ENCODE peak calls at places on chromosomes 13 and 19, in four cellular contexts. E, Z, K and A are unnamed samples.

GRCh38 chr19:38784224-38784623 is 4.8 kb upstream of the LGALS7B start:
- DNase-seq in Z (no peak), K (peak), E (peak), A (no peak)

GRCh38 chr19:30567535-30568232 is 195.5 kb downstream of the ZNF536 start:
- DNase-seq in E (no peak), K (no peak), Z (no peak), A (no peak)

GRCh38 chr19:34676697-34677385 is at the start of gene SCGB2B2:
- DNase-seq in Z (peak), K (peak), E (peak), A (no peak)

GRCh38 chr13:105177265-105177900 is 1358.1 kb downstream of the EFNB2 start:
- DNase-seq in Z (no peak), K (no peak), E (no peak), A (no peak)

GRCh38 chr19:48006762-48007161 is 12.3 kb downstream of the ELSPBP1 start:
- DNase-seq in Z (no peak), E (peak), K (peak), A (no peak)

GRCh38 chr19:52542984-52543664 is 15.7 kb downstream of the ZNF808 start:
- DNase-seq in E (no peak), Z (no peak), K (no peak), A (no peak)

GRCh38 chr13:24148414-24149305 is 11.9 kb upstream of the SPATA13 start:
- DNase-seq in E (peak), K (no peak), Z (no peak), A (peak)

GRCh38 chr13:50998326-50998725 is 88.7 kb downstream of the RNASEH2B start:
- DNase-seq in E (no peak), Z (no peak), K (no peak), A (no peak)

GRCh38 chr19:46478356-46478986 is 7.1 kb upstream of the PNMA8A start:
- DNase-seq in K (no peak), Z (no peak), E (no peak), A (no peak)

GRCh38 chr19:38719761-38720558 is 24.3 kb downstream of the CAPN12 start:
- DNase-seq in E (no peak), Z (no peak), K (no peak), A (no peak)

GRCh38 chr19:44777715-44778347 is at the start of gene CBLC:
- DNase-seq in E (no peak), K (no peak), Z (no peak), A (peak)

GRCh38 chr13:93818345-93818744 is 591.7 kb downstream of the GPC6 start:
- DNase-seq in Z (no peak), E (no peak), K (no peak), A (no peak)

DNA sequence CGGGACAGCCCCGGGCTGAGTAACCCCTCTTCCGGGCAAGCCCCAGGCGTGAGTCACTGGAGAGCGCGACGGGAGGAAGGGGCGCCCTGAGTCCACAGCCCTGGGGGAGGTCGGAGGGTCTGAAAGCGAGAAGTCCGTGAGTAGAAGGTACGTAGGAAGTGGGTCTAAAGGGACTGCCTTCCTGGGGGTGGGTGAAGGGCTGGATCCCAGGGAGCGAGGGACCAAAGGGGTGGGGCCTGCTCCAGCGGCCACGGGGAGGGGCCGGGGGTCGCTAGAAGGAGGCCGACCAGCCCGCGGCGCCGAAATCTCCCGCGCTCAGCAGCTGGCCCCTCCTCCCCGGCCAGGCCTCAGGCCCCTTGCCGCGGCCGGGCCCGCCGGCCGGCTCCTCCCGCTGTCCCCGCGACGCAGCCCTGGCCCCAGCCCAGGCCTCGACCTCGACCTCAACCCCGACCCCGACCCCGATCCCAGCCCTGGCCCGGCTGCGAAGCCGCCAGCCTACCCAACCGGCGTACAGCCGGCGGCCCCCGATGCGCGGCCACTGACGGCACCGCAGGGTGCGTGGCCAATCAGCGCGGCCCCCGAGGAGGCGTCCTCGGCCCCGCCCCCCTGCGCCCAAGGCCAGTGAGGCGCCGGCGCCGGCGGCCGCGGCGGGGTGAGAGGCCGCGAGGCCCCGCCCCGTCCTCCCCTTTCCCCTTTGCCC is 22.5 kb downstream of the IPO5 start:
- DNase-seq in E (peak), Z (peak), K (peak), A (peak)
- TF ChIP-seq POLR2A in E (peak), Z (peak), K (peak), A (no peak)

DNA sequence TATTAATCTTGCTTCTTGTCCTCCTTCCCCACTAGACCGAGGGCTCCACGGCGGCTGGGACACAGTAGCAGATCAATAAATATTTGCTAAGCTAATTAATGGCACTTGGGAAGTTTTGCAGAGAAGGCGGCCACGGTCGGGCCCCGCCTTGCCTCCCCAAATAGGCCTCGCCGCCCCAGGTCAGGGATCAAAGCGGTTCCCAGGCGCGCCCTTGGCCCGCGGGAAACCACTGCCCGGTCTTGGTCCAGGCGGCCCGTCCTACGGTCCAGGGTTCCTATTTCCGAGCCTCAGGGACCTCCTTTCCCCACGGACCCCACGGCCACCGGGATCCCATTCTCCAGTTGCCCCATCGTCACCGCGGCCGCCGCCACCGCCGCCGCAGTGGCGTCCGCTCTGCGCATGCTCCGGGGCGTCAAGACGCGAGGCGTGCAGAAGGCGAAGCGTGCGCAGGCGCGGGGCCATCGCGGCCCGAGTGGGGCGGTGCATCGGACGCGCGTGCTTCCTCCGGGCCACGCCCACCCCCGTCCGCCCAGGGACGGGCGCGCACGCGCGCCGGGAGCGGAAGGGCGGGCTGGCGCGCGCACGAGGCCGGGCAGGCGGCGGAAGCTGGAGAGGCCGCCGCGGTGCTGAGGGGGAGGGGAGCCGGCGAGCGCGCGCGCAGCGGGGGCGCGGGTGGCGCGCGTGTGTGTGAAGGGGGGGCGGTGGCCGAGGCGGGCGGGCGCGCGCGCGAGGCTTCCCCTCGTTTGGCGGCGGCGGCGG is at the start of gene SMARCA4:
- DNase-seq in K (peak), E (peak), Z (peak), A (peak)
- TF ChIP-seq POLR2A in K (peak), E (peak), Z (peak), A (peak)

GRCh38 chr13:74135306-74136088 is 1.3 kb upstream of the KLF12 start:
- DNase-seq in K (peak), Z (peak), E (peak), A (peak)
- TF ChIP-seq POLR2A in K (no peak), Z (no peak), E (peak), A (no peak)

GRCh38 chr19:6724631-6725185 is 4.3 kb upstream of the C3 start:
- DNase-seq in E (no peak), Z (no peak), K (no peak), A (no peak)

GRCh38 chr19:6721773-6722172 is 1.3 kb upstream of the C3 start:
- DNase-seq in E (no peak), Z (no peak), K (no peak), A (no peak)

GRCh38 chr19:6723738-6724137 is 3.3 kb upstream of the C3 start:
- DNase-seq in E (no peak), Z (peak), K (no peak), A (no peak)

GRCh38 chr19:6721113-6721474 is 644 bp upstream of the C3 start:
- DNase-seq in Z (no peak), E (no peak), K (no peak), A (no peak)

GRCh38 chr19:6723108-6723618 is 2.7 kb upstream of the C3 start:
- DNase-seq in E (peak), K (no peak), Z (peak), A (no peak)
- TF ChIP-seq POLR2A in E (no peak), K (no peak), Z (no peak), A (no peak)

GRCh38 chr19:11848200-11848593 is 329 bp upstream of the ZNF439 start:
- DNase-seq in Z (no peak), K (no peak), E (no peak), A (no peak)

GRCh38 chr19:11843741-11844140 is 4.8 kb upstream of the ZNF439 start:
- DNase-seq in K (peak), E (no peak), Z (no peak), A (no peak)

GRCh38 chr19:11853358-11853757 is 4.8 kb downstream of the ZNF439 start:
- DNase-seq in Z (no peak), K (peak), E (no peak), A (no peak)

GRCh38 chr19:11849264-11849615 is 714 bp downstream of the ZNF439 start:
- DNase-seq in E (no peak), Z (no peak), K (no peak), A (no peak)

DNA sequence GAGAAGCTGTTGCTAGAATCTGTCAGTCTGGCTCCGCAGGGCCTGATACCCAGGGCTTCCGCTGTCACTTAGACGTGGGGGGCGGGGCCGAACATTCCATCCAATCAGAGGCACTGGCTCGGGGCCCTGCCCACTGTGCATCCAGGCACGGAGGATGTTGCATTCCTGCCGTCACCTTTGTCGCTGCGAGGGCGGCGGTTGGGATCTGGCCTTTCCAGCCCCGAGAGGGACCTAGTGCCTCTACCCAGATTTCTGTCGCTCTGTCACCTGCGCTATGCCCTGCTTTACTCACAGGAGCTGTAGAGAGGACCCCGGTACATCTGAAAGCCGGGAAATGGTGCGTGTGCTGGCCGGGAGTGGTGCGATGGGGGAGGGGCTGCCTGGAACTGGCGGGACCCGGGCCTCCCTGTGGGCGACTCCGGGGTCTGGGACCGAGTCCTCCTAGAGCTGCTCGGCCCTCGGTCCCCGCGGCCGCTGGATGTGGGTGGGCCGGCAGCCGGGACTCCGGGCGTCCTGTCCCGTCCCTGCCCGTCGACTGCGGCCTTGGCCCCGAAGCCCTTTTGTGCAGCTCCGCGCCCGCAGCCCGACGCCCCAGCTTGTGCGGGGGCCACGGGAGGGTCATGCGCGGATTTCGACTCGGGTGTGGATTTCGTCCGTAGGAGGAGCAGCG is at the start of gene ZNF439:
- DNase-seq in E (no peak), Z (peak), K (peak), A (peak)
- TF ChIP-seq POLR2A in E (no peak), Z (no peak), K (no peak), A (no peak)

GRCh38 chr19:17235618-17236413 is 9.8 kb downstream of the OCEL1 start:
- DNase-seq in Z (peak), E (no peak), K (peak), A (peak)
- TF ChIP-seq POLR2A in Z (no peak), E (peak), K (no peak), A (no peak)

DNA sequence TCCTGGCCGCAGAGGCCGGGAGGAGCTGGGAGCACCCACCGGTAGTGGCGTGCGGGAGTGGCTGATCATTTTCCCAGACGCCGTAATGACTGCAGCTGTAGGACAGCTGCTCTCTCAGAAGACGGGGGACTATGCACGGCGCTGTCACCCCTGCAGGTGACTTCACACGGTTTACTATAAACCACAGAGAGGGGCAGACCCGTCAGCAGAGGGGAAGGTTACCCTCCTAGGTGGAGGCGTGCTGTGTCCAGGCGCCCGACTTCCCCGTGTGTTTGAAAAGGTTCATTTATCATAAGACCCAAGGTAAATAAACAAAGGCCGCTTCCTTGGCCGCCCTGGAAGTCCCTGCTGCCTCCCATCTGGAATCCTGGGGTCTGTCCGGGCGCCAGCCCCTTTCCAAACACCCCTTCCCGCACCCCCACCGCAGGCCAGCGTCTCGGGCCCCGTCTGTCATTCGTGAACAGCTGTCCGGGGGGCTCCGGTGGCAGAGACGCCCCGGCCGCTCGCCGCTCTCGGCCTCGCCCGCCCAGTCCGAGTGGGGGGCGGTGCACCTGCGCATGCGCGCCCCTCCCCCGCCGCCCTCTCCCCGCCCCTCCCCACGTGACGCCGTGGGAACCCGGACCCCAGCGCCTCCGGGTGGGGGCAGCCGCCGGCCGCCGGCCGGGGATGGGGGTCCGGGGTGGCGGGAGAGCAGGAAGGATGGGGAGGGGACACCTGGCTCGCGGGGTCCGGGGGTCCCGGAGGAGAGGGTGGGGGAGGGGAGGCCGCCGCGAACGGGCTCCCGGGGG is 915 bp downstream of the SHC2 start:
- DNase-seq in K (no peak), Z (peak), E (peak), A (peak)
- TF ChIP-seq POLR2A in K (no peak), Z (no peak), E (no peak), A (no peak)